ENCODE peak calls at places on chromosome 22, in seven cellular contexts. One of them, this sample, is unnamed.

GRCh38 chr22:45583504-45583903 is 80.8 kb downstream of the FBLN1 start:
- DNase-seq in lower leg skin: no peak
- DNase-seq in IMR-90: no peak
- DNase-seq in heart left ventricle: no peak
- DNase-seq in HL-60: peak; percentile 88
- DNase-seq in H9: no peak
- DNase-seq in B cell: no peak
- DNase-seq in this sample: no peak

GRCh38 chr22:38951734-38952133 is 5.7 kb upstream of the APOBEC3A start:
- DNase-seq in lower leg skin: no peak
- DNase-seq in IMR-90: no peak
- DNase-seq in heart left ventricle: no peak
- DNase-seq in HL-60: peak; percentile 52
- DNase-seq in H9: no peak
- DNase-seq in B cell: no peak
- DNase-seq in this sample: peak; percentile 68

GRCh38 chr22:44718418-44718817 is 16.4 kb downstream of the PRR5 start:
- DNase-seq in lower leg skin: no peak
- DNase-seq in IMR-90: no peak
- DNase-seq in heart left ventricle: no peak
- DNase-seq in HL-60: no peak
- DNase-seq in H9: no peak
- DNase-seq in B cell: no peak
- DNase-seq in this sample: no peak

GRCh38 chr22:33515733-33516297 is 404.5 kb downstream of the LARGE1 start:
- DNase-seq in lower leg skin: no peak
- DNase-seq in IMR-90: no peak
- DNase-seq in heart left ventricle: no peak
- DNase-seq in HL-60: no peak
- DNase-seq in H9: no peak
- DNase-seq in B cell: no peak
- DNase-seq in this sample: no peak

GRCh38 chr22:47787501-47788227 is 1025.2 kb downstream of the TBC1D22A start:
- DNase-seq in lower leg skin: peak; percentile 57
- DNase-seq in IMR-90: no peak
- DNase-seq in heart left ventricle: no peak
- DNase-seq in HL-60: no peak
- DNase-seq in H9: no peak
- DNase-seq in B cell: no peak
- DNase-seq in this sample: peak; percentile 22

GRCh38 chr22:49325531-49326395 is 501.9 kb downstream of the BRD1 start:
- DNase-seq in lower leg skin: peak; percentile 74
- DNase-seq in IMR-90: no peak
- DNase-seq in heart left ventricle: peak; percentile 20
- DNase-seq in HL-60: no peak
- DNase-seq in H9: no peak
- DNase-seq in B cell: no peak
- DNase-seq in this sample: no peak

GRCh38 chr22:32410459-32410858 is 1.6 kb downstream of the RTCB start:
- DNase-seq in lower leg skin: no peak
- DNase-seq in IMR-90: no peak
- DNase-seq in heart left ventricle: no peak
- DNase-seq in HL-60: no peak
- DNase-seq in H9: no peak
- DNase-seq in B cell: no peak
- DNase-seq in this sample: no peak

GRCh38 chr22:37196539-37197450 is 8.7 kb upstream of the C1QTNF6 start:
- DNase-seq in lower leg skin: peak; percentile 95
- DNase-seq in IMR-90: peak; percentile 79
- DNase-seq in heart left ventricle: peak; percentile 92
- DNase-seq in HL-60: no peak
- DNase-seq in H9: no peak
- DNase-seq in B cell: no peak
- DNase-seq in this sample: peak; percentile 19

GRCh38 chr22:37604875-37605274 is 3.8 kb upstream of the GGA1 start:
- DNase-seq in lower leg skin: no peak
- DNase-seq in IMR-90: no peak
- DNase-seq in heart left ventricle: no peak
- DNase-seq in HL-60: no peak
- DNase-seq in H9: no peak
- DNase-seq in B cell: no peak
- DNase-seq in this sample: no peak

GRCh38 chr22:25167082-25167481 is 32.6 kb upstream of the CRYBB3 start:
- DNase-seq in lower leg skin: no peak
- DNase-seq in IMR-90: no peak
- DNase-seq in heart left ventricle: no peak
- DNase-seq in HL-60: no peak
- DNase-seq in H9: no peak
- DNase-seq in B cell: no peak
- DNase-seq in this sample: no peak

GRCh38 chr22:19429950-19430889 is 1.3 kb downstream of the HIRA start:
- DNase-seq in lower leg skin: no peak
- DNase-seq in IMR-90: peak; percentile 78
- DNase-seq in heart left ventricle: no peak
- DNase-seq in HL-60: peak; percentile 89
- DNase-seq in H9: no peak
- DNase-seq in B cell: no peak
- DNase-seq in this sample: peak; percentile 58

GRCh38 chr22:19432092-19432844 is at the start of gene MRPL40:
- DNase-seq in lower leg skin: peak; percentile 98
- DNase-seq in IMR-90: peak; percentile 93
- DNase-seq in heart left ventricle: peak; percentile 98
- DNase-seq in HL-60: peak; percentile 93
- DNase-seq in H9: peak; percentile 83
- DNase-seq in B cell: peak; percentile 91
- DNase-seq in this sample: peak; percentile 89

GRCh38 chr22:19434829-19435580 is 2.7 kb downstream of the MRPL40 start:
- DNase-seq in lower leg skin: no peak
- DNase-seq in IMR-90: no peak
- DNase-seq in heart left ventricle: no peak
- DNase-seq in HL-60: no peak
- DNase-seq in H9: no peak
- DNase-seq in B cell: no peak
- DNase-seq in this sample: no peak

GRCh38 chr22:19431641-19432091 is at the start of gene HIRA:
- DNase-seq in lower leg skin: peak; percentile 96
- DNase-seq in IMR-90: peak; percentile 66
- DNase-seq in heart left ventricle: peak; percentile 92
- DNase-seq in HL-60: peak; percentile 84
- DNase-seq in H9: peak; percentile 72
- DNase-seq in B cell: peak; percentile 82
- DNase-seq in this sample: peak; percentile 73

GRCh38 chr22:19430890-19431541 is 517 bp downstream of the HIRA start:
- DNase-seq in lower leg skin: peak; percentile 87
- DNase-seq in IMR-90: peak; percentile 19
- DNase-seq in heart left ventricle: peak; percentile 68
- DNase-seq in HL-60: peak; percentile 14
- DNase-seq in H9: peak; percentile 51
- DNase-seq in B cell: no peak
- DNase-seq in this sample: no peak
- TF ChIP-seq CTCF in lower leg skin: no peak
- TF ChIP-seq CTCF in IMR-90: no peak
- TF ChIP-seq CTCF in heart left ventricle: no peak
- TF ChIP-seq CTCF in HL-60: no peak
- TF ChIP-seq CTCF in H9: peak; percentile 55
- TF ChIP-seq CTCF in B cell: no peak
- TF ChIP-seq CTCF in this sample: no peak

DNA sequence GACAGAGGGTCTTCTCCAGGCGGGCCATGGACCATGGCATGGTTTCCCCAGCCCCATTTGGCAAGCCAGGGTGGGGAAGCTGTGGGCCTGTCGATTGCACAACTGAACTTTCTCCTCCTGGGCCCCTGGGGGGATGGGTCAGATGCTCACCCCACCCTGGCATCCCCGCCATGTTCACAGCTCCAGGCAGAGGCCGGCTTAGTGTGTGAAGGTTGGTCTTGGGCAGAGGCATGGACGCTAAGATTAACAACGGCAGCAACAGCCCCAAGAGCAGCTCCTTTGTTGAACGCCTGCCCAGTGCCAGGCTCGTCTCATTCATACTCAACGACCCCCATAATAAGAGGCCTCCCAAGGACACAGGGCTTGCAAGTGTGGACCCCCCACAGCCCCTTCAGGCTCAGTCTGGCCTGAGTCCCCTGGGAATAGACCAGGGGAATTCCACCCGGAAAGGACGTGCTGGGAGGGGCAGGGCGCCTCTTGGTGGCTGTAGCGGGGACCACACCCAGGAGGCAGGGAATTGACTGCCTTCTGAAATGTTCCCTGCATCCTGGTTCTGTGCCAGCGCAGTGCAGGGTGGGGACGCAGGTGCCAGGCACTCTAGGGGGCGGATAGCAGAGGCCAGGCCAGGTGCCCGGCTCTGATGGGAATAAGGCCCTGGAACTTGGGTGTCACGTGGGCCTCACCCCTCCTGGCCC is 8.3 kb downstream of the TSPO start:
- DNase-seq in lower leg skin: no peak
- DNase-seq in IMR-90: no peak
- DNase-seq in heart left ventricle: no peak
- DNase-seq in HL-60: no peak
- DNase-seq in H9: peak; percentile 73
- DNase-seq in B cell: no peak
- DNase-seq in this sample: no peak
- TF ChIP-seq CTCF in lower leg skin: no peak
- TF ChIP-seq CTCF in IMR-90: peak; percentile 25
- TF ChIP-seq CTCF in heart left ventricle: no peak
- TF ChIP-seq CTCF in HL-60: peak; percentile 0
- TF ChIP-seq CTCF in H9: peak; percentile 73
- TF ChIP-seq CTCF in B cell: peak; percentile 13
- TF ChIP-seq CTCF in this sample: peak; percentile 44

DNA sequence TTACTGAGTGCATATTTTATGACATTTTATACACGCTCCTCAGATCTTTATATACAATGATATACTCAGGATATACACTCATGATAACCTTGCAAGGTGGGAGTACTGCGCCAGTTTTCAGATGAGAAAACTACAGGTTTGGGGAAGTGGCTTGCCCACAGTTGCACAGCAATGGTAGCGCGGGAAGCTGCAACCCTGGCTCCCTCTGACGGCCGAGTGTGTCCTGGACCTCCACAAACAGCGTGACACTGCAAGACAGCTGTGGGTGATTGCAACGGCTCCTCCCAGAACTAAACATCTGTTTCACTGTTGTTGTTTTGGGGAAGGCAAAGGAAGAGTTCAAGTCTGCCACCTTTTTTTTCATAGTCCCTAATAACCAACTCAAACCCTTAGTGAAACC is 47.0 kb downstream of the PACSIN2 start:
- DNase-seq in lower leg skin: peak; percentile 92
- DNase-seq in IMR-90: no peak
- DNase-seq in heart left ventricle: peak; percentile 85
- DNase-seq in HL-60: peak; percentile 95
- DNase-seq in H9: no peak
- DNase-seq in B cell: peak; percentile 74
- DNase-seq in this sample: peak; percentile 84
- TF ChIP-seq CTCF in lower leg skin: no peak
- TF ChIP-seq CTCF in IMR-90: no peak
- TF ChIP-seq CTCF in heart left ventricle: no peak
- TF ChIP-seq CTCF in HL-60: peak; percentile 47
- TF ChIP-seq CTCF in H9: no peak
- TF ChIP-seq CTCF in B cell: peak; percentile 46
- TF ChIP-seq CTCF in this sample: peak; percentile 69

GRCh38 chr22:17980638-17981051 is 43.7 kb downstream of the MICAL3 start:
- DNase-seq in lower leg skin: no peak
- DNase-seq in IMR-90: peak; percentile 48
- DNase-seq in heart left ventricle: no peak
- DNase-seq in HL-60: peak; percentile 79
- DNase-seq in H9: no peak
- DNase-seq in B cell: peak; percentile 61
- DNase-seq in this sample: no peak

GRCh38 chr22:17984114-17984513 is 40.2 kb downstream of the MICAL3 start:
- DNase-seq in lower leg skin: no peak
- DNase-seq in IMR-90: no peak
- DNase-seq in heart left ventricle: no peak
- DNase-seq in HL-60: no peak
- DNase-seq in H9: no peak
- DNase-seq in B cell: no peak
- DNase-seq in this sample: no peak

GRCh38 chr22:17980013-17980510 is 44.3 kb downstream of the MICAL3 start:
- DNase-seq in lower leg skin: no peak
- DNase-seq in IMR-90: no peak
- DNase-seq in heart left ventricle: no peak
- DNase-seq in HL-60: no peak
- DNase-seq in H9: no peak
- DNase-seq in B cell: no peak
- DNase-seq in this sample: no peak

GRCh38 chr22:17982572-17983141 is 41.7 kb downstream of the MICAL3 start:
- DNase-seq in lower leg skin: no peak
- DNase-seq in IMR-90: no peak
- DNase-seq in heart left ventricle: no peak
- DNase-seq in HL-60: no peak
- DNase-seq in H9: no peak
- DNase-seq in B cell: no peak
- DNase-seq in this sample: no peak

DNA sequence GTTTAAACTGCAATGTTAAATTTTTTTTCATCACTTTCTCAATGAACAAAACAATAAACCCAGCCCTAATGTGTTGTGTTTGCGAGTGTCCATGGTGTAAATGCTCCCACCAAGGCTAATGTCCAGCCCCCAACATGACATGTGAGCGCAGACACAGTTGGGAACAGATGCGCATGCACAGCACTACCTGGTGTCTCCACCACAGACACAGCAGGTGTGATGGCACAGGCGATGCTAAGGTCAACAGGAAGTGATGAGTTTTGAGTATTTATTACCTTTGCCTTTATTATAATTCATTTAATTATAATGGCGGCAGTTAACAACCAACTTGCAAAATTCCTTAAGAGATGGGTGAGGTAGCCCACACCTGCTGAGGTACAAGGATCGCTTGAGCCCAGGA is 42.9 kb downstream of the MICAL3 start:
- DNase-seq in lower leg skin: no peak
- DNase-seq in IMR-90: no peak
- DNase-seq in heart left ventricle: no peak
- DNase-seq in HL-60: no peak
- DNase-seq in H9: no peak
- DNase-seq in B cell: no peak
- DNase-seq in this sample: no peak
- TF ChIP-seq CTCF in lower leg skin: no peak
- TF ChIP-seq CTCF in IMR-90: no peak
- TF ChIP-seq CTCF in heart left ventricle: no peak
- TF ChIP-seq CTCF in HL-60: no peak
- TF ChIP-seq CTCF in H9: no peak
- TF ChIP-seq CTCF in B cell: no peak
- TF ChIP-seq CTCF in this sample: no peak

DNA sequence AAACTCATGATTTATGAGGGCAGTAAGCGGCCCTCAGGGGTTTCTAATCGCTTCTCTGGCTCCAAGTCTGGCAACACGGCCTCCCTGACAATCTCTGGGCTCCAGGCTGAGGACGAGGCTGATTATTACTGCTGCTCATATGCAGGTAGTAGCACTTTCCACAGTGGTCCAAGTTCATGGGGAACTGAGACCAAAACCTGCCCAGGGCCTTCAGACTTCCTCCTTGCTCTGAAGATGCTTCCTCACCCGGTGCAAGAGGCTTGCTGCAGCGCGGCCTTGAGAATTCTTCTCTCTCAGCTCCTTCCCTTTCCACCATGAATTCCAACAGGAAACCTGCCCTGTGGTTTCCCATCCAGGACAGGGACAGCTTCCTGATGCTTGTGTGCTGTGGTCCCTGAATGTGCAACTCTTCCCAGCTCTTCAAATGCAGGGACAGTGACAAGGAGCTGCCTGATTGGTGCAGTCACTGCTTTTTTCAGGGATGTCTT is 53.9 kb downstream of the GGTLC2 start:
- DNase-seq in lower leg skin: peak; percentile 49
- DNase-seq in IMR-90: no peak
- DNase-seq in heart left ventricle: no peak
- DNase-seq in HL-60: no peak
- DNase-seq in H9: no peak
- DNase-seq in B cell: peak; percentile 78
- DNase-seq in this sample: no peak
- TF ChIP-seq CTCF in lower leg skin: no peak
- TF ChIP-seq CTCF in IMR-90: no peak
- TF ChIP-seq CTCF in heart left ventricle: no peak
- TF ChIP-seq CTCF in HL-60: no peak
- TF ChIP-seq CTCF in H9: no peak
- TF ChIP-seq CTCF in B cell: no peak
- TF ChIP-seq CTCF in this sample: no peak